ENCODE peak calls at places on chromosomes 11 and 22, in eight cellular contexts. K is lower leg skin; E is Calu3; M is astrocyte of the spinal cord; A is fibroblast of lung; Y is CD8-positive, alpha-beta T cell; H is OCI-LY7; C is fibroblast of the aortic adventitia. P is an unnamed sample.

GRCh38 chr11:65643971-65644370 is 6.1 kb downstream of the SIPA1 start:
- DNase-seq in K (no peak), E (no peak), M (no peak), A (peak; percentile 6), Y (no peak), H (no peak), C (no peak), P (no peak)

GRCh38 chr22:31915499-31916065 is 28.8 kb upstream of the YWHAH start:
- DNase-seq in K (no peak), E (no peak), M (no peak), A (no peak), Y (no peak), H (no peak), C (no peak), P (no peak)

GRCh38 chr11:1570896-1571759 is 943 bp downstream of the DUSP8 start:
- DNase-seq in K (no peak), E (peak; percentile 28), M (no peak), A (no peak), Y (peak; percentile 28), H (no peak), C (no peak), P (no peak)

GRCh38 chr11:86550757-86551156 is 121.7 kb downstream of the ME3 start:
- DNase-seq in K (no peak), E (no peak), M (no peak), A (no peak), Y (no peak), H (no peak), C (no peak), P (no peak)

GRCh38 chr11:16986434-16987204 is 27.6 kb downstream of the PLEKHA7 start:
- DNase-seq in K (no peak), E (peak; percentile 82), M (peak; percentile 19), A (no peak), Y (peak; percentile 35), H (peak; percentile 5), C (no peak), P (no peak)

GRCh38 chr11:10454902-10455631 is at the start of gene AMPD3:
- DNase-seq in K (no peak), E (no peak), M (peak; percentile 90), A (peak; percentile 90), Y (no peak), H (peak; percentile 56), C (peak; percentile 70), P (no peak)

GRCh38 chr11:66891849-66892660 is 35.2 kb downstream of the LRFN4 start:
- DNase-seq in K (no peak), E (peak; percentile 80), M (peak; percentile 94), A (peak; percentile 95), Y (no peak), H (no peak), C (peak; percentile 87), P (no peak)

GRCh38 chr11:93744669-93745004 is 3.2 kb downstream of the C11orf54 start:
- DNase-seq in K (no peak), E (no peak), M (no peak), A (no peak), Y (no peak), H (no peak), C (no peak), P (no peak)

GRCh38 chr11:125224391-125225015 is 60.0 kb downstream of the PKNOX2 start:
- DNase-seq in K (no peak), E (no peak), M (peak; percentile 19), A (peak; percentile 14), Y (no peak), H (no peak), C (peak; percentile 72), P (no peak)

GRCh38 chr11:10581481-10582019 is 13.1 kb upstream of the LYVE1 start:
- DNase-seq in K (no peak), E (no peak), M (no peak), A (peak; percentile 40), Y (no peak), H (no peak), C (peak; percentile 41), P (no peak)

GRCh38 chr11:44005956-44006355 is 41.8 kb upstream of the ACCSL start:
- DNase-seq in K (peak; percentile 40), E (no peak), M (no peak), A (no peak), Y (no peak), H (no peak), C (no peak), P (no peak)

GRCh38 chr11:44003736-44004451 is 43.9 kb upstream of the ACCSL start:
- DNase-seq in K (peak; percentile 57), E (no peak), M (no peak), A (no peak), Y (no peak), H (no peak), C (no peak), P (no peak)

GRCh38 chr11:44002191-44003093 is 45.3 kb upstream of the ACCSL start:
- DNase-seq in K (peak; percentile 66), E (no peak), M (no peak), A (no peak), Y (no peak), H (no peak), C (no peak), P (no peak)

GRCh38 chr11:44005076-44005800 is 42.5 kb upstream of the ACCSL start:
- DNase-seq in K (peak; percentile 76), E (no peak), M (no peak), A (no peak), Y (no peak), H (no peak), C (no peak), P (no peak)

GRCh38 chr11:44004452-44004833 is 43.3 kb upstream of the ACCSL start:
- DNase-seq in K (peak; percentile 61), E (no peak), M (no peak), A (no peak), Y (no peak), H (no peak), C (no peak), P (no peak)
- TF ChIP-seq CTCF in K (no peak), E (no peak), M (no peak), A (no peak), Y (no peak), H (no peak), C (no peak), P (no peak)

GRCh38 chr11:82680252-82680651 is 53.4 kb downstream of the FAM181B start:
- DNase-seq in K (no peak), E (no peak), M (no peak), A (no peak), Y (no peak), H (no peak), C (no peak), P (no peak)

GRCh38 chr11:82675838-82676237 is 57.8 kb downstream of the FAM181B start:
- DNase-seq in K (no peak), E (no peak), M (no peak), A (no peak), Y (no peak), H (no peak), C (no peak), P (no peak)

GRCh38 chr11:82671451-82671850 is 62.2 kb downstream of the FAM181B start:
- DNase-seq in K (no peak), E (no peak), M (no peak), A (no peak), Y (no peak), H (no peak), C (no peak), P (no peak)

GRCh38 chr11:82682003-82682751 is 51.5 kb downstream of the FAM181B start:
- DNase-seq in K (no peak), E (peak; percentile 9), M (peak; percentile 70), A (peak; percentile 63), Y (no peak), H (peak; percentile 72), C (peak; percentile 83), P (no peak)

DNA sequence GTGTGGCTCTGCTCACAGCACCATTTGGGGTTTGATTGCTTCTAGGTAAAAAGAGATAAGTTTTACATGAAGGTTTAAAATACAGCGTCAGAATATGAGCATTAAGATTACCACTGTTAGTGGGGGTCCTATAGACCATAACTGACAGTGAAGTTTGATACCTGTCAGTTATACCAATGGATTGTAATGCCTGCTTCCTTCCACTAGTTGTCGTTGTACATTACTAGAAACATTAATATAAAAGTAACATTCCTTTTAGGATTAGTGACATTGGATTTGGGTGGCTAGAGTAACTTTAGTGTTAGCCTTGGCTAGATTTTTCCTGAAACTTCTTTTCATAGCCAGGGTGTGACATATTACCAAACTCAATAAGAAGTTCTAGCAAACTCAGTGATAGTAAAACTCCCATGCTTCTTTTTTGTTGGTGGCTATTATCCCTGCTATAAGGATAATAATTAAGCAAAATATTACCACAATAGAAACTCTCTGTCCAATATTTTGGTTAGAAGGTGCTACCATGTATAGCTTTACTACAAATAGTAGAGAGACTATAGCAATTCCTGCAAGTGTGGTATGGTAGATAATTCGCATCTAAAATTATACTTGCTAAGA is 57.1 kb downstream of the FAM181B start:
- DNase-seq in K (no peak), E (no peak), M (no peak), A (no peak), Y (no peak), H (peak; percentile 13), C (no peak), P (no peak)
- TF ChIP-seq CTCF in K (no peak), E (no peak), M (peak; percentile 40), A (no peak), Y (peak; percentile 35), H (peak; percentile 79), C (peak; percentile 43), P (no peak)

DNA sequence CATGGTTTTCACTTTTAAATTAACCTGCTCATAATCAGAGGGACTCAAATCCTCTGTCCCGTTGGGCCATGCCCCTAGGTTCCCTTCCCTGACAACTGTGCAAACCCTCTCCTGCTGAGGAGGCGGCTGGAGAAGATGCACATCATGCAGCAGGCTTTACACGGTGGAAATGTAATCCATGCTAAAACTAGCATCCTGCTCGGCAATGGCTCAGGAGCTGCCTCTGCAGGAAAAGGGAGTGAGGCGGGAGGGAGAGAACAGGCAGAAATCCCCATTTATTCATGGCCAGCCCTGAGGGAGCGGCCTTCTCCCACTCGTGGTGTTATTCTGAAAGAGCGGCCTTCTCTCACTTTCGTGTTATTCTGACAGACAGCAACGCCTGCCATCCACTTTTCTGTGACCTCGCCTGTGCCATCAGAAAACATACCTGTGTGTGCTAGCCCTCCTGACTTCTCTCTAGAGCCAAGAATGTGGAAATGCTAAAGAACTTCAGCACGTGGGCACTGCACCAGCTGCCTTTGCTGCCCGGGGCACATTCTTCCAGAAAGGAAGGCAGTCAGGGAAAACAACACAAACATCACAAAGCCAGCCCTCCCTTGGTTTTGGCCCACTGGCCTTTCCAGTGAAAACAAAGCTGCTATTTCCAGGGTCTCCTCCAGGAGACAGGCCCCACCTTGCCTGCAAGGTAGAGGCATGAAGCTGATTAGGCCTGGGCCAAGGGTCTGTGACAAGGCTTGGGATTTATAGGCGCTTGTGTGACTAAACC is 62.9 kb upstream of the BID start:
- DNase-seq in K (no peak), E (no peak), M (no peak), A (no peak), Y (no peak), H (no peak), C (no peak), P (no peak)
- TF ChIP-seq CTCF in K (no peak), E (no peak), M (peak; percentile 18), A (no peak), Y (no peak), H (no peak), C (no peak), P (no peak)

GRCh38 chr11:7279676-7280075 is 28.0 kb downstream of the SYT9 start:
- DNase-seq in K (no peak), E (no peak), M (no peak), A (no peak), Y (no peak), H (no peak), C (no peak), P (no peak)

GRCh38 chr11:7281083-7281482 is 29.4 kb downstream of the SYT9 start:
- DNase-seq in K (no peak), E (no peak), M (no peak), A (peak; percentile 2), Y (no peak), H (no peak), C (no peak), P (no peak)

GRCh38 chr11:7275133-7275532 is 23.4 kb downstream of the SYT9 start:
- DNase-seq in K (no peak), E (no peak), M (no peak), A (no peak), Y (no peak), H (no peak), C (no peak), P (no peak)

GRCh38 chr11:7278314-7278917 is 26.7 kb downstream of the SYT9 start:
- DNase-seq in K (no peak), E (peak; percentile 40), M (peak; percentile 29), A (peak; percentile 15), Y (no peak), H (peak; percentile 44), C (peak; percentile 63), P (no peak)
- TF ChIP-seq CTCF in K (no peak), E (peak; percentile 32), M (peak; percentile 67), A (peak; percentile 80), Y (no peak), H (peak; percentile 83), C (peak; percentile 85), P (no peak)